ENCODE peak calls at places on chromosomes 1 and 21, in seven cellular contexts. H, A, I, D, K, C and P are unnamed samples.

GRCh38 chr1:45395051-45395450 is 54.8 kb upstream of the MUTYH start:
- DNase-seq in H (no peak), A (no peak), I (no peak), D (no peak), K (no peak), C (no peak), P (no peak)

GRCh38 chr1:28287315-28287714 is 28.0 kb downstream of the SESN2 start:
- DNase-seq in H (no peak), A (no peak), I (no peak), D (no peak), K (no peak), C (no peak), P (no peak)

GRCh38 chr1:151512801-151513625 is 1.8 kb downstream of the CGN start:
- DNase-seq in H (no peak), A (no peak), I (no peak), D (no peak), K (no peak), C (peak; percentile 87), P (no peak)

GRCh38 chr21:17554619-17555472 is 42.0 kb downstream of the CXADR start:
- DNase-seq in H (peak; percentile 14), A (no peak), I (no peak), D (no peak), K (no peak), C (peak; percentile 33), P (no peak)

GRCh38 chr21:33894736-33895288 is 20.8 kb downstream of the ATP5PO start:
- DNase-seq in H (peak; percentile 91), A (peak; percentile 77), I (peak; percentile 69), D (peak; percentile 78), K (peak; percentile 13), C (peak; percentile 95), P (peak; percentile 81)

GRCh38 chr1:84855947-84856660 is 36.9 kb downstream of the LPAR3 start:
- DNase-seq in H (no peak), A (no peak), I (no peak), D (no peak), K (no peak), C (no peak), P (no peak)

GRCh38 chr1:235843458-235843857 is 23.2 kb downstream of the LYST start:
- DNase-seq in H (peak; percentile 60), A (peak; percentile 29), I (no peak), D (no peak), K (no peak), C (peak; percentile 27), P (no peak)

GRCh38 chr1:85274969-85275453 is 1.4 kb downstream of the BCL10 start:
- DNase-seq in H (peak; percentile 56), A (no peak), I (no peak), D (peak; percentile 43), K (no peak), C (no peak), P (no peak)

GRCh38 chr1:233512538-233512937 is 101.4 kb upstream of the KCNK1 start:
- DNase-seq in H (no peak), A (peak; percentile 27), I (no peak), D (no peak), K (no peak), C (no peak), P (no peak)

GRCh38 chr1:168879906-168880734 is 151.1 kb upstream of the DPT start:
- DNase-seq in H (peak; percentile 34), A (no peak), I (no peak), D (no peak), K (no peak), C (peak; percentile 16), P (peak; percentile 39)

GRCh38 chr1:45914836-45915235 is 111.4 kb downstream of the MAST2 start:
- DNase-seq in H (no peak), A (no peak), I (no peak), D (no peak), K (no peak), C (no peak), P (no peak)

GRCh38 chr1:117683571-117684285 is 77.9 kb downstream of the TENT5C start:
- DNase-seq in H (peak; percentile 71), A (no peak), I (no peak), D (no peak), K (no peak), C (no peak), P (no peak)

GRCh38 chr1:221451741-221452140 is 290.1 kb downstream of the DUSP10 start:
- DNase-seq in H (no peak), A (no peak), I (no peak), D (no peak), K (no peak), C (no peak), P (no peak)

GRCh38 chr1:247443641-247444040 is 14.3 kb downstream of the OR2B11 start:
- DNase-seq in H (no peak), A (no peak), I (no peak), D (no peak), K (no peak), C (no peak), P (no peak)

GRCh38 chr1:215526147-215526845 is 40.8 kb upstream of the KCTD3 start:
- DNase-seq in H (peak; percentile 46), A (peak; percentile 25), I (no peak), D (peak; percentile 37), K (no peak), C (peak; percentile 72), P (no peak)

GRCh38 chr21:42193131-42193671 is 25.7 kb upstream of the ABCG1 start:
- DNase-seq in H (no peak), A (no peak), I (no peak), D (no peak), K (peak; percentile 38), C (no peak), P (no peak)

GRCh38 chr1:8142955-8143629 is 117.0 kb upstream of the ERRFI1 start:
- DNase-seq in H (no peak), A (no peak), I (no peak), D (no peak), K (no peak), C (no peak), P (no peak)

GRCh38 chr21:32519945-32520884 is 65.1 kb downstream of the TCP10L start:
- DNase-seq in H (no peak), A (no peak), I (no peak), D (no peak), K (no peak), C (no peak), P (no peak)

GRCh38 chr21:38289697-38290096 is 32.9 kb downstream of the KCNJ15 start:
- DNase-seq in H (peak; percentile 88), A (no peak), I (no peak), D (peak; percentile 65), K (no peak), C (no peak), P (no peak)

GRCh38 chr1:20472121-20472520 is 13.9 kb downstream of the CAMK2N1 start:
- DNase-seq in H (no peak), A (no peak), I (no peak), D (no peak), K (no peak), C (no peak), P (no peak)

GRCh38 chr1:67390041-67390887 is 39.9 kb downstream of the SERBP1 start:
- DNase-seq in H (peak; percentile 43), A (no peak), I (no peak), D (peak; percentile 76), K (no peak), C (peak; percentile 45), P (no peak)

GRCh38 chr1:45001011-45001481 is 10.1 kb downstream of the HECTD3 start:
- DNase-seq in H (no peak), A (no peak), I (no peak), D (no peak), K (no peak), C (peak; percentile 20), P (no peak)

GRCh38 chr1:36864182-36865079 is 169.9 kb downstream of the GRIK3 start:
- DNase-seq in H (no peak), A (peak; percentile 48), I (no peak), D (no peak), K (no peak), C (peak; percentile 80), P (no peak)

GRCh38 chr1:182622795-182623528 is 18.8 kb upstream of the RGS16 start:
- DNase-seq in H (no peak), A (no peak), I (no peak), D (no peak), K (no peak), C (no peak), P (no peak)

GRCh38 chr21:41526478-41527087 is 18.6 kb upstream of the TMPRSS2 start:
- DNase-seq in H (no peak), A (no peak), I (no peak), D (no peak), K (no peak), C (no peak), P (no peak)

GRCh38 chr1:33010946-33011731 is 25.5 kb downstream of the AK2 start:
- DNase-seq in H (peak; percentile 75), A (no peak), I (no peak), D (no peak), K (no peak), C (no peak), P (peak; percentile 40)

GRCh38 chr1:156704166-156704711 is 1.1 kb downstream of the CRABP2 start:
- DNase-seq in H (no peak), A (no peak), I (no peak), D (no peak), K (no peak), C (no peak), P (no peak)

GRCh38 chr1:91546876-91547275 is 46.2 kb downstream of the CDC7 start:
- DNase-seq in H (no peak), A (no peak), I (no peak), D (no peak), K (no peak), C (peak; percentile 51), P (no peak)

GRCh38 chr1:234838182-234838581 is 228.2 kb upstream of the IRF2BP2 start:
- DNase-seq in H (no peak), A (no peak), I (no peak), D (no peak), K (no peak), C (no peak), P (no peak)

GRCh38 chr21:20720623-20721022 is 277.6 kb upstream of the NCAM2 start:
- DNase-seq in H (no peak), A (no peak), I (no peak), D (no peak), K (no peak), C (no peak), P (no peak)